ENCODE peak calls at places on chromosomes 12 and 14, in six cellular contexts. C is AG04449, K is epithelial cell of esophagus, O is MCF 10A, G is sigmoid colon, J is fibroblast of lung. F is an unnamed sample.

GRCh38 chr12:3218150-3218845 is 141.1 kb downstream of the TSPAN9 start:
- DNase-seq in O (peak), K (peak), G (peak), J (peak), C (no peak), F (peak)

GRCh38 chr14:75459791-75460190 is 32.0 kb downstream of the JDP2 start:
- DNase-seq in C (no peak), G (no peak), K (no peak), O (no peak), J (no peak), F (no peak)

GRCh38 chr12:28550757-28551381 is 360.6 kb downstream of the CCDC91 start:
- DNase-seq in K (peak), C (no peak), G (no peak), J (peak), O (peak), F (peak)

GRCh38 chr12:90618606-90619005 is 336.4 kb downstream of the CCER1 start:
- DNase-seq in C (no peak), G (no peak), K (peak), J (no peak), O (no peak), F (peak)

GRCh38 chr12:112219195-112219594 is 93.8 kb downstream of the TRAFD1 start:
- DNase-seq in K (no peak), J (peak), C (no peak), G (no peak), O (no peak), F (peak)

GRCh38 chr12:80041691-80042090 is 57.6 kb upstream of the OTOGL start:
- DNase-seq in J (peak), C (no peak), K (peak), G (no peak), O (peak), F (peak)

GRCh38 chr12:43806737-43807072 is 588 bp upstream of the TWF1 start:
- DNase-seq in O (no peak), C (no peak), G (no peak), K (no peak), J (peak), F (no peak)

GRCh38 chr14:21496453-21496852 is 14.7 kb downstream of the METTL3 start:
- DNase-seq in O (no peak), G (no peak), K (no peak), C (no peak), J (no peak), F (no peak)

GRCh38 chr14:66117600-66117999 is 368.6 kb upstream of the CCDC196 start:
- DNase-seq in J (peak), C (peak), G (no peak), O (peak), K (peak), F (peak)

GRCh38 chr12:69988601-69989194 is 163.7 kb downstream of the MYRFL start:
- DNase-seq in G (no peak), J (peak), C (peak), K (peak), O (peak), F (peak)

GRCh38 chr12:131872154-131873046 is 22.0 kb upstream of the ULK1 start:
- DNase-seq in J (peak), K (peak), C (peak), G (no peak), O (peak), F (peak)

GRCh38 chr12:28780096-28780495 is 369.0 kb upstream of the FAR2 start:
- DNase-seq in O (peak), C (peak), G (no peak), J (peak), K (peak), F (peak)

GRCh38 chr12:7293670-7294069 is 10.2 kb upstream of the ACSM4 start:
- DNase-seq in J (no peak), G (no peak), C (no peak), K (no peak), O (no peak), F (no peak)

GRCh38 chr14:21985081-21985480 is 311.5 kb upstream of the OR4E1 start:
- DNase-seq in G (no peak), J (no peak), K (peak), O (no peak), C (no peak), F (peak)

GRCh38 chr12:97276621-97277020 is 186.0 kb upstream of the RMST start:
- DNase-seq in O (no peak), J (no peak), C (no peak), K (no peak), G (no peak), F (no peak)

GRCh38 chr14:23005861-23006534 is 3.9 kb downstream of the C14orf93 start:
- DNase-seq in J (peak), K (no peak), G (no peak), O (no peak), C (no peak), F (peak)

GRCh38 chr14:39015964-39016577 is 87.0 kb downstream of the SEC23A start:
- DNase-seq in G (no peak), O (peak), K (peak), J (peak), C (no peak), F (no peak)

GRCh38 chr14:104694475-104694950 is 5.1 kb downstream of the INF2 start:
- DNase-seq in C (no peak), J (no peak), K (no peak), O (no peak), G (no peak), F (no peak)

GRCh38 chr14:103624860-103625259 is 4.2 kb upstream of the KLC1 start:
- DNase-seq in K (peak), G (peak), J (peak), C (no peak), O (peak), F (peak)

GRCh38 chr12:44874981-44875416 is 1.1 kb downstream of the NELL2 start:
- DNase-seq in C (no peak), J (no peak), K (no peak), O (no peak), G (no peak), F (no peak)

GRCh38 chr14:71933026-71933587 is 878 bp downstream of the RGS6 start:
- DNase-seq in G (no peak), C (no peak), K (peak), O (no peak), J (peak), F (peak)

GRCh38 chr12:3152013-3152412 is 74.8 kb downstream of the TSPAN9 start:
- DNase-seq in C (no peak), K (no peak), G (no peak), J (peak), O (no peak), F (no peak)

GRCh38 chr14:60164717-60165546 is at the start of gene DHRS7:
- DNase-seq in K (peak), O (peak), G (peak), J (peak), C (no peak), F (peak)

GRCh38 chr12:112182499-112182898 is 57.1 kb downstream of the TRAFD1 start:
- DNase-seq in G (peak), O (no peak), J (peak), K (no peak), C (no peak), F (no peak)

GRCh38 chr12:56884421-56884820 is 49.8 kb downstream of the SDR9C7 start:
- DNase-seq in O (no peak), K (peak), C (no peak), J (no peak), G (no peak), F (peak)

GRCh38 chr12:42564540-42564939 is 25.0 kb downstream of the PRICKLE1 start:
- DNase-seq in C (peak), G (no peak), K (no peak), O (no peak), J (peak), F (no peak)

GRCh38 chr12:46219892-46220655 is 48.8 kb downstream of the SLC38A1 start:
- DNase-seq in J (peak), G (no peak), K (peak), O (peak), C (peak), F (peak)

GRCh38 chr14:51304956-51305355 is 64.9 kb downstream of the TMX1 start:
- DNase-seq in J (peak), G (no peak), C (peak), O (peak), K (peak), F (peak)

GRCh38 chr12:126482238-126482889 is 1417.1 kb downstream of the AACS start:
- DNase-seq in G (no peak), O (no peak), K (no peak), J (peak), C (no peak), F (no peak)

GRCh38 chr14:32137313-32137712 is 60.2 kb downstream of the ARHGAP5 start:
- DNase-seq in J (no peak), O (no peak), K (no peak), C (no peak), G (no peak), F (no peak)

GRCh38 chr14:32134448-32135070 is 57.5 kb downstream of the ARHGAP5 start:
- DNase-seq in G (no peak), O (no peak), C (peak), K (no peak), J (peak), F (no peak)

GRCh38 chr14:32137883-32138282 is 60.8 kb downstream of the ARHGAP5 start:
- DNase-seq in J (no peak), K (no peak), C (no peak), G (no peak), O (no peak), F (no peak)

GRCh38 chr14:32136027-32136825 is 59.1 kb downstream of the ARHGAP5 start:
- DNase-seq in G (no peak), K (no peak), C (no peak), O (peak), J (no peak), F (no peak)
- TF ChIP-seq CTCF in G (no peak), K (no peak), C (no peak), O (no peak), J (no peak), F (no peak)

GRCh38 chr12:50772470-50772869 is 8.6 kb downstream of the ATF1 start:
- DNase-seq in J (no peak), G (no peak), O (no peak), C (no peak), K (no peak), F (no peak)
- TF ChIP-seq CTCF in J (no peak), G (no peak), O (no peak), C (no peak), K (no peak), F (no peak)

GRCh38 chr12:64352181-64352580 is 38.4 kb downstream of the C12orf56 start:
- DNase-seq in C (no peak), J (no peak), K (no peak), G (no peak), O (no peak), F (no peak)
- TF ChIP-seq CTCF in C (no peak), J (no peak), K (no peak), G (no peak), O (no peak), F (no peak)

GRCh38 chr12:124583854-124584253 is 16.4 kb upstream of the NCOR2 start:
- DNase-seq in K (no peak), G (no peak), O (no peak), C (no peak), J (no peak), F (no peak)
- TF ChIP-seq CTCF in K (no peak), G (no peak), O (no peak), C (no peak), J (no peak), F (no peak)

GRCh38 chr12:92144631-92145480 is 790 bp downstream of the BTG1 start:
- DNase-seq in O (peak), G (peak), K (peak), C (no peak), J (peak), F (peak)
- TF ChIP-seq CTCF in O (no peak), G (no peak), K (no peak), C (peak), J (no peak), F (no peak)